ENCODE peak calls at places on chromosomes 4 and X, in seven cellular contexts. C, I, W, F, H, M and T are unnamed samples.

GRCh38 chrX:15946783-15947550 is 92.4 kb upstream of the AP1S2 start:
- DNase-seq in C (no peak), F (peak; percentile 65), W (peak; percentile 86), M (no peak), I (no peak), H (no peak), T (peak; percentile 83)

GRCh38 chrX:43500996-43501694 is 155.0 kb upstream of the MAOA start:
- DNase-seq in M (peak; percentile 62), W (no peak), C (no peak), H (no peak), I (no peak), F (no peak), T (no peak)

GRCh38 chr4:111807556-111807955 is 337.7 kb upstream of the FAM241A start:
- DNase-seq in F (no peak), H (no peak), C (no peak), I (no peak), W (no peak), M (no peak), T (no peak)

GRCh38 chr4:153218961-153219360 is 14.7 kb downstream of the TRIM2 start:
- DNase-seq in C (no peak), M (no peak), F (no peak), I (no peak), W (no peak), H (no peak), T (no peak)

GRCh38 chr4:7867701-7868429 is 71.8 kb downstream of the AFAP1 start:
- DNase-seq in C (no peak), M (no peak), I (no peak), H (no peak), W (peak; percentile 73), F (no peak), T (peak; percentile 34)

GRCh38 chr4:8215641-8216442 is 16.8 kb downstream of the SH3TC1 start:
- DNase-seq in H (no peak), C (no peak), F (no peak), M (no peak), W (no peak), I (no peak), T (no peak)

GRCh38 chr4:31803511-31804195 is 1083.5 kb downstream of the PCDH7 start:
- DNase-seq in W (no peak), I (no peak), C (no peak), H (no peak), F (no peak), M (no peak), T (peak; percentile 20)

GRCh38 chr4:80266267-80266901 is at the start of gene FGF5:
- DNase-seq in W (peak; percentile 94), C (peak; percentile 40), F (peak; percentile 25), I (peak; percentile 38), M (peak; percentile 18), H (no peak), T (peak; percentile 89)

GRCh38 chrX:47146121-47146935 is 1.3 kb downstream of the RBM10 start:
- DNase-seq in W (no peak), F (no peak), M (no peak), I (no peak), H (no peak), C (no peak), T (no peak)

GRCh38 chrX:150361070-150361776 is 1.9 kb upstream of the MAMLD1 start:
- DNase-seq in H (no peak), C (peak; percentile 59), M (no peak), I (no peak), F (peak; percentile 79), W (peak; percentile 26), T (peak; percentile 19)

GRCh38 chrX:28135378-28136047 is 154.3 kb upstream of the DCAF8L1 start:
- DNase-seq in M (no peak), H (no peak), C (no peak), I (no peak), W (peak; percentile 57), F (no peak), T (peak; percentile 2)

GRCh38 chr4:12723849-12724447 is 760.2 kb downstream of the RAB28 start:
- DNase-seq in H (no peak), C (peak; percentile 52), I (no peak), W (no peak), M (no peak), F (peak; percentile 83), T (peak; percentile 3)

GRCh38 chr4:74117024-74117534 is 18.1 kb upstream of the CXCL2 start:
- DNase-seq in H (no peak), I (no peak), M (peak; percentile 82), C (no peak), F (peak; percentile 78), W (peak; percentile 98), T (peak; percentile 99)

GRCh38 chrX:68299923-68300322 is 133.4 kb downstream of the OPHN1 start:
- DNase-seq in W (peak; percentile 1), F (no peak), C (no peak), H (no peak), M (no peak), I (no peak), T (no peak)

GRCh38 chr4:128600996-128601857 is 208.3 kb upstream of the JADE1 start:
- DNase-seq in M (peak; percentile 31), H (peak; percentile 44), W (peak; percentile 97), F (peak; percentile 90), C (no peak), I (no peak), T (peak; percentile 97)

GRCh38 chr4:139835006-139835405 is 169.4 kb downstream of the MGST2 start:
- DNase-seq in I (no peak), M (no peak), F (no peak), W (peak; percentile 6), C (no peak), H (no peak), T (no peak)

GRCh38 chrX:51798701-51799100 is 55.5 kb downstream of the GSPT2 start:
- DNase-seq in C (no peak), I (no peak), W (no peak), F (no peak), M (no peak), H (no peak), T (no peak)

GRCh38 chrX:52424658-52425057 is 55.8 kb downstream of the XAGE2 start:
- DNase-seq in C (no peak), H (no peak), F (no peak), W (peak; percentile 72), I (no peak), M (peak; percentile 53), T (no peak)

GRCh38 chr4:187059895-187060294 is 336.2 kb upstream of the FAT1 start:
- DNase-seq in I (no peak), H (no peak), M (no peak), C (no peak), F (no peak), W (no peak), T (no peak)

GRCh38 chr4:73897380-73898136 is 28.4 kb downstream of the CXCL1 start:
- DNase-seq in C (no peak), W (peak; percentile 60), M (no peak), H (no peak), F (no peak), I (no peak), T (no peak)

GRCh38 chr4:33709247-33709646 is 2535.1 kb downstream of the ARAP2 start:
- DNase-seq in F (no peak), C (no peak), M (no peak), I (no peak), H (no peak), W (peak; percentile 16), T (peak; percentile 29)

GRCh38 chrX:135327299-135327698 is 18.0 kb downstream of the ETDC start:
- DNase-seq in W (peak; percentile 94), H (no peak), C (no peak), I (no peak), F (no peak), M (no peak), T (peak; percentile 61)

GRCh38 chr4:66577922-66578321 is 907.6 kb upstream of the EPHA5 start:
- DNase-seq in C (no peak), W (no peak), M (no peak), F (no peak), I (no peak), H (no peak), T (no peak)

GRCh38 chr4:9866931-9867330 is 85.5 kb downstream of the DRD5 start:
- DNase-seq in W (no peak), C (no peak), M (no peak), I (no peak), H (no peak), F (no peak), T (no peak)

GRCh38 chr4:54165438-54165837 is 63.7 kb upstream of the PDGFRA start:
- DNase-seq in C (no peak), W (peak; percentile 96), M (peak; percentile 78), H (no peak), F (peak; percentile 63), I (no peak), T (peak; percentile 85)

GRCh38 chrX:72255445-72255844 is 16.6 kb upstream of the ERCC6L start:
- DNase-seq in I (no peak), W (no peak), M (no peak), F (no peak), C (peak; percentile 47), H (no peak), T (no peak)

GRCh38 chrX:55839480-55839879 is 121.9 kb downstream of the RRAGB start:
- DNase-seq in I (no peak), F (peak; percentile 78), H (peak; percentile 9), C (peak; percentile 79), M (no peak), W (no peak), T (no peak)

GRCh38 chrX:38236901-38237615 is 16.4 kb upstream of the SRPX start:
- DNase-seq in C (no peak), W (no peak), H (no peak), M (peak; percentile 60), I (no peak), F (no peak), T (no peak)

GRCh38 chr4:145278341-145279121 is 98.1 kb upstream of the OTUD4 start:
- DNase-seq in C (no peak), H (no peak), F (no peak), W (peak; percentile 87), M (no peak), I (no peak), T (peak; percentile 64)

GRCh38 chr4:5773271-5773555 is 62.2 kb downstream of the EVC start:
- DNase-seq in W (peak; percentile 82), M (no peak), C (peak; percentile 32), F (no peak), I (no peak), H (no peak), T (no peak)
- H3K9ac ChIP-seq in W (peak overlapping the region; percentile 34), M (no peak overlapping the region), C (no peak overlapping the region), F (no peak overlapping the region), I (no peak overlapping the region), H (peak overlapping the region; percentile 25), T (peak overlapping the region; percentile 80)

GRCh38 chr4:5078015-5078414 is 26.7 kb downstream of the STK32B start:
- DNase-seq in I (no peak), W (no peak), H (no peak), C (no peak), M (no peak), F (no peak), T (no peak)
- H2AK5ac ChIP-seq in I (no peak overlapping the region), W (no peak overlapping the region), H (no peak overlapping the region), C (no peak overlapping the region), M (no peak overlapping the region), F (no peak overlapping the region), T (no peak overlapping the region)

DNA sequence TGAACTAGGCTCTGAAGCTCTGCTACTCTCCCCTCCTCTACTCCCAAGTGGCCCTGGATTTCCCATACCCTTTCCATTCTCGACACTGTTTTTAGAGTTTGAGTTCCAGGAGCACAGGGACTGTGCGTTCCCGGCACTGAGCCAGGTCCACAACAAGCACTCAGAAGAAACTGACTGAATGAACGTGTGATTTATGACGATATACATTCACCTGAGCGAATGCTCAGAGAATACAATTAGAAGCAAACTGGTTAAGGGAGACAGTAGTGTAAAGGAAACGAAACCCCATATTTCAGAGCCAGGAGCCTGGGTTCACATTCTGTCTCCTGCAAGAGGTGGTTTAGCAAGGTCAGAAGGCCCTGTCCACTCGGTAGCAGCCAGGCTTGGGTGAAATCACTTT is 1.4 kb upstream of the KIAA0232 start:
- DNase-seq in M (no peak), W (no peak), I (no peak), F (no peak), H (no peak), C (no peak), T (no peak)
- H3K18ac ChIP-seq in M (no peak overlapping the region), W (no peak overlapping the region), I (no peak overlapping the region), F (no peak overlapping the region), H (no peak overlapping the region), C (no peak overlapping the region), T (no peak overlapping the region)

GRCh38 chrX:20445109-20445508 is 178.4 kb upstream of the RPS6KA3 start:
- DNase-seq in I (no peak), F (no peak), C (no peak), M (no peak), H (no peak), W (no peak), T (no peak)
- H3K9ac ChIP-seq in I (no peak overlapping the region), F (no peak overlapping the region), C (no peak overlapping the region), M (no peak overlapping the region), H (no peak overlapping the region), W (no peak overlapping the region), T (no peak overlapping the region)